ENCODE peak calls at places on chromosomes 2 and 18, in eight cellular contexts. Z is GM23248, V is PC-9, D is fibroblast of lung, N is hepatocyte, H is K562, Y is neural progenitor cell, K is mammary epithelial cell. U is an unnamed sample. For H3K4me1, the result is how much of the 10 kb centered on the place peaks cover.

GRCh38 chr2:4255491-4255890 is 552.1 kb downstream of the DCDC2C start:
- DNase-seq in Y (no peak), Z (no peak), H (no peak), N (no peak), K (no peak), V (no peak), D (no peak), U (no peak)

GRCh38 chr18:45684341-45685115 is 39.5 kb upstream of the SLC14A1 start:
- DNase-seq in Z (peak), V (no peak), N (no peak), H (no peak), D (peak), K (no peak), Y (no peak), U (no peak)

GRCh38 chr2:201218780-201219179 is 35.8 kb downstream of the CASP10 start:
- DNase-seq in H (no peak), N (no peak), K (peak), V (no peak), Y (no peak), D (peak), Z (peak), U (no peak)

GRCh38 chr2:233915133-233915532 is 2.0 kb upstream of the TRPM8 start:
- DNase-seq in Z (peak), Y (peak), D (no peak), N (peak), K (no peak), V (peak), H (no peak), U (peak)

GRCh38 chr18:44681611-44682010 is 923 bp downstream of the SETBP1 start:
- DNase-seq in N (no peak), V (no peak), Y (no peak), D (no peak), H (no peak), Z (no peak), K (no peak), U (no peak)

GRCh38 chr2:120526997-120527945 is 181.3 kb downstream of the INHBB start:
- DNase-seq in N (no peak), Y (no peak), V (no peak), D (no peak), Z (no peak), H (no peak), K (no peak), U (no peak)

GRCh38 chr2:74462786-74463105 is 2.4 kb downstream of the MOGS start:
- DNase-seq in V (no peak), Y (no peak), D (no peak), N (no peak), Z (no peak), H (no peak), K (no peak), U (no peak)

GRCh38 chr2:53708988-53709387 is 58.6 kb upstream of the CHAC2 start:
- DNase-seq in Y (no peak), D (no peak), V (no peak), N (no peak), H (no peak), Z (no peak), K (no peak), U (peak)

GRCh38 chr18:5064846-5065245 is 132.2 kb downstream of the AKAIN1 start:
- DNase-seq in H (no peak), K (no peak), N (no peak), V (no peak), D (no peak), Y (no peak), Z (peak), U (no peak)

GRCh38 chr2:29187926-29188325 is 72.7 kb downstream of the CLIP4 start:
- DNase-seq in N (no peak), V (no peak), Z (peak), K (peak), D (peak), Y (no peak), H (no peak), U (no peak)

GRCh38 chr2:18046017-18046416 is 167.6 kb downstream of the KCNS3 start:
- DNase-seq in D (no peak), N (no peak), V (no peak), Z (no peak), K (peak), H (no peak), Y (no peak), U (no peak)

GRCh38 chr2:74845217-74845751 is 11.4 kb downstream of the HK2 start:
- DNase-seq in H (no peak), K (peak), Y (peak), N (peak), D (peak), V (peak), Z (peak), U (no peak)

GRCh38 chr2:63591566-63592175 is 2.9 kb downstream of the MDH1 start:
- DNase-seq in N (no peak), V (no peak), K (no peak), H (no peak), Y (no peak), D (no peak), Z (no peak), U (no peak)

GRCh38 chr2:197136452-197136851 is 174.1 kb downstream of the ANKRD44 start:
- DNase-seq in H (no peak), Z (no peak), N (no peak), K (no peak), V (no peak), Y (no peak), D (peak), U (no peak)

GRCh38 chr18:40874233-40874632 is 1080.8 kb upstream of the PIK3C3 start:
- DNase-seq in Z (peak), D (peak), Y (no peak), H (no peak), V (no peak), K (peak), N (no peak), U (no peak)

GRCh38 chr2:237691908-237692600 is 64.7 kb downstream of the LRRFIP1 start:
- DNase-seq in Z (peak), N (peak), H (peak), K (peak), V (peak), Y (peak), D (peak), U (peak)
- H3K4me1 ChIP-seq in Z (half or more), N (under half), H (under half), K (half or more), V (half or more), Y (under half), D (under half), U (under half)

GRCh38 chr18:48780151-48781001 is 170.4 kb downstream of the SMAD7 start:
- DNase-seq in N (peak), K (no peak), V (no peak), D (peak), Y (no peak), H (no peak), Z (peak), U (no peak)
- H3K27ac ChIP-seq in N (peak), K (no peak), V (no peak), D (no peak), Y (no peak), H (no peak), Z (peak), U (no peak)

GRCh38 chr18:36187826-36188721 is 777 bp downstream of the MOCOS start:
- DNase-seq in V (peak), K (peak), D (peak), N (peak), Y (peak), Z (peak), H (peak), U (no peak)

GRCh38 chr18:36186461-36187137 is 698 bp upstream of the MOCOS start:
- DNase-seq in D (peak), K (peak), V (peak), Z (peak), N (peak), H (peak), Y (peak), U (no peak)

GRCh38 chr18:36185901-36186460 is 1.3 kb upstream of the MOCOS start:
- DNase-seq in Y (no peak), N (no peak), V (no peak), Z (no peak), D (no peak), K (no peak), H (no peak), U (no peak)

GRCh38 chr18:36188912-36189311 is 1.6 kb downstream of the MOCOS start:
- DNase-seq in H (no peak), N (no peak), Z (peak), V (no peak), Y (peak), K (no peak), D (no peak), U (no peak)

DNA sequence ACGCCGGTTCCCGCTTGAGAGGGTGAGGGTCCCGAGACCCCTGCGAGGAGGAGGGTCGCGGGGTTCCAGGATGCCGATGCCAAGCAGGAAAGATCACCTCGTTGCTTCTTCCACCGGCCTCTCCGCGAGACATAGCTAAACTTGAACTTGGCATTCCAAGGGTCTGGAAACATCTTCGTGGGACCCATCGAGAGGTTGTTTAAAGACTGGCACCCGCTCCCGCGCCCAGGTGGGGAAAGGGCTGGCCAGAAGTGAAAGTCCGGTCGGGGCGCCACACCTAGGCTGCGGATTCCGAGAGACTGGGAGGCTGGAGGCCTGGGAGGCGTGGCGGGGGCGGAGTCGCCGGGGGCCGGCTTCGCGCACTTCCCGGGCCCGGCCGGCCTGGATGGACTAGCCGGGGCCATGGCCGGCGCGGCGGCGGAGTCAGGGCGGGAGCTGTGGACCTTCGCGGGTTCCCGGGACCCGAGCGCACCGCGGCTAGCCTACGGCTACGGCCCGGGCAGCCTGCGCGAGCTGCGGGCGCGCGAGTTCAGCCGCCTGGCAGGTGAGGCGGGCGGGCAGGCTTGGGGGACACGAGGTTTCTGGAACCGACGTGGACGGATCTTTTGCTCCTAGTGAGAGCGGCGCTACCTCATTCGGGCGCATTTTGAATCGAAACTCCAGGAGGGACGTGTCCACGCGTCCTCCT is at the start of gene MOCOS:
- DNase-seq in Y (peak), K (peak), Z (peak), N (peak), D (peak), V (peak), H (peak), U (no peak)
- H2AFZ ChIP-seq in Y (peak), K (peak), Z (peak), N (peak), D (peak), V (peak), H (peak), U (no peak)

DNA sequence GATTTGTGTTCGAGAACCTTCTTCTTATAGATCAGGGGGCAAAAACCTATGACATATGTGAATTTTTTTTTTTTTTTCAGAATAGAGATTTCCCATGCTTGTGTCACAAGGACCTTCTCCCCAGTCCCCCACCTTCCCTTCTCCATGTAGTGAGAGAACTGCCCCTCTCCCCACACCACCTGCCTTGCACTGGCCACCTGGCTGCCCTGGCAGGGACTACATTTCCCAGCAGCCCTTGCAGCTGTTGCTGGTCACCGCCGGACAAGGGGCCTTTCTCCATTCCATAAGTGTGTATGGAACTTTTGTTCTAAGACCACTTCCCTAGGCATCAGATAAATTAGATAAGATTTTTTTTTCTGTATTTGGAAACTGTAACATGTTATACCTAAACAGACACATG is 22.2 kb downstream of the MBP start:
- DNase-seq in N (no peak), D (no peak), Z (no peak), H (no peak), V (no peak), Y (no peak), K (no peak), U (no peak)
- H3K4me1 ChIP-seq in N (under half), D (under half), Z (under half), H (under half), V (under half), Y (under half), K (under half), U (under half)

DNA sequence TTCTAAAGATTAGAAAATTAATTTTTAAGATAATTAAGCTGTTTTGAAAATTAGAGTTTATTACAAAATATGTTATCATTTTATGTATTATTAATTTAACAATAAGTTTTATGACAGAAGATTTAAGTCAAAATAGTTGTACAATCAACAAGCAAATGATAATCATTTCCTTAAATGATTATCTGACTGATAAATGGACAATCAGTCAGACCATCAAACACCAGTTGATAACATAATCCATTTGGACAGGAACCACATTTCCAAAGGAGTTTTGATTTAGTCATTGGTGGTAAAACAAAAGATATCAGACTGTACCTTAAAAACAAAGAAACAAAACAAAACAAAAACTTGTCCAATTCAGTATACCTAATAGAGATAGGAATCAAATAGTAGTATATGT is 1.9 kb downstream of the TFPI start:
- DNase-seq in V (no peak), H (no peak), D (no peak), N (no peak), Z (no peak), K (no peak), Y (no peak), U (no peak)
- H3K27ac ChIP-seq in V (no peak), H (peak), D (peak), N (peak), Z (no peak), K (no peak), Y (no peak), U (no peak)

GRCh38 chr2:35347561-35347960 is 1008.0 kb upstream of the CRIM1 start:
- DNase-seq in Z (no peak), N (no peak), Y (no peak), K (no peak), D (no peak), H (no peak), V (no peak), U (no peak)

GRCh38 chr2:35337922-35338321 is 1017.7 kb upstream of the CRIM1 start:
- DNase-seq in N (no peak), H (no peak), D (no peak), Z (no peak), V (no peak), K (no peak), Y (no peak), U (no peak)

DNA sequence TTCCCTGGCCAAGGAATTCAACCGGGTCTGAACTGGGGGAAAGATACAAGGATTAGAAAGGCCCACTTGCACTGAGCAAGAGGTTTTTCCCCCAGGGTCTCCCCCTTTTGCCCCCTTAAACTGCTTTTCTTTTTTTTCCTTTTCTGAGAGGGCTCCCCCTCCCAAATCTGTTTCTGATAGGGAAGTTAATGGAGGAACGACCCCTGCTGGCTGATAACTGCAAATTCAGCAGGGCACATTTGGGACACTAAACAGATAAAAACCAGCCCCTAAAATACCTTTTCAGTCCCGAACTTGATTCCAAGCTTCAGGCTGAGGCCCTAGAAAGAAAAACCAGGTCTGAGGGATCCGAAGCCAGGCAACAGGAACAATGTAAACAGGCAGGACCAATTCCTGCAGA is 1012.4 kb upstream of the CRIM1 start:
- DNase-seq in H (peak), Z (no peak), N (no peak), D (no peak), V (no peak), Y (peak), K (no peak), U (peak)
- H2AFZ ChIP-seq in H (no peak), Z (no peak), N (no peak), D (no peak), V (no peak), Y (no peak), K (no peak), U (no peak)

DNA sequence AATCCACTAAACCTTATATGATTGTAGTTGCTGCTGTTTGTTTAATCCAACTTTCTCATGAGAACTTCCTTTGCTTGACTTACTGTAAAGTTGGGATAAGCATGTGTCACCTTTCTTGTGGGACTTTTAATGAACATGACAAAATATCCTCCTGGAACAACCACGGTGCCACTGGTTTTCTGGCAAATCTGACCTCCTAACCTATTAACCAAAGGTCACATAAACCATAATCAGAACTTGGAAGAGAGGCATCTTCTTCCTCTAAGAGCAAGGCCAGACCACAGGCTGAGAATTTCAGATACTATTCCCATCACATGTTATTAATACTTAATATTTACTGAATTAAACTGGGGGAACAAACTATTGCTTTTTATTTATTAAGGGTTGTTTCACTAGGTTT is 2.3 kb downstream of the SLC40A1 start:
- DNase-seq in D (no peak), K (no peak), N (no peak), V (no peak), Y (no peak), H (no peak), Z (no peak), U (no peak)
- H3K4me1 ChIP-seq in D (under half), K (under half), N (under half), V (under half), Y (under half), H (under half), Z (under half), U (under half)

GRCh38 chr2:216554755-216555154 is 56.1 kb downstream of the RPL37A start:
- DNase-seq in Y (no peak), D (no peak), H (no peak), V (no peak), N (no peak), Z (no peak), K (peak), U (no peak)
- H3K27ac ChIP-seq in Y (no peak), D (no peak), H (no peak), V (no peak), N (no peak), Z (no peak), K (peak), U (no peak)

DNA sequence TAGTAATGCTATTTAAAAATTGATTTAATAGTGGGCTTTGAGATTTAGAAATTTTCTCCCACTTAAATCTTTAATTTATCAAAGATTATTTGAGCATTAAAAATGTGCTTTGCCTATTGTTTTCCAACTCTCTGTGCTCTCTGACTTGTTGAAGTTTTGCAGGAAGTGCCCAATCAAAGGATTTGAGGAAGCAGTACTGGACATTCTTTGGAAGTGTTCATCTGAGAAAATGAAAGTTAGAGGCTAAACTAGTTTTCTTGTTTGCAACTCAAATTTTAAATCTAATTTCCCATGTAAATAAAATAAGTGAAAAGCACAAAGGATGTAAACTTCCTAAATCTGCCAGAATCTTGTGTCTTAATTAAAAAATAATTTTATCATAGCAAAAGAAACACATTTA is 89.1 kb downstream of the CAMKMT start:
- DNase-seq in H (no peak), V (no peak), Z (no peak), N (no peak), D (no peak), K (no peak), Y (peak), U (no peak)
- H2AFZ ChIP-seq in H (no peak), V (no peak), Z (no peak), N (no peak), D (no peak), K (no peak), Y (no peak), U (no peak)

U was measured in OCI-LY7.